ENCODE peak calls at places on chromosomes 4 and X, in four cellular contexts. E is HEK293T, K is K562, L is WTC11. T is an unnamed sample.
A peak's percentile ranks its signal among the peaks of the same experiment; 100 is the strongest.

GRCh38 chrX:105098812-105099211 is 121.7 kb downstream of the TEX13A start:
- DNase-seq in E (no peak), K (no peak), L (no peak), T (peak; percentile 5)

GRCh38 chr4:184349283-184350039 is 124.9 kb downstream of the IRF2 start:
- DNase-seq in E (no peak), K (no peak), L (no peak), T (no peak)

GRCh38 chr4:87114245-87115062 is 106.0 kb downstream of the KLHL8 start:
- DNase-seq in E (no peak), K (no peak), L (peak; percentile 67), T (no peak)

GRCh38 chrX:97563531-97564133 is 679.9 kb downstream of the RPA4 start:
- DNase-seq in E (no peak), K (no peak), L (no peak), T (peak; percentile 9)

GRCh38 chr4:180189639-180190038 is 2053.6 kb upstream of the TENM3 start:
- DNase-seq in E (no peak), K (no peak), L (no peak), T (no peak)

GRCh38 chr4:108527729-108528128 is 92.6 kb upstream of the RPL34 start:
- DNase-seq in E (no peak), K (no peak), L (no peak), T (no peak)

GRCh38 chr4:174318829-174319764 is 35.4 kb downstream of the CEP44 start:
- DNase-seq in E (no peak), K (peak; percentile 31), L (no peak), T (peak; percentile 31)

GRCh38 chr4:174365018-174365587 is 81.4 kb downstream of the CEP44 start:
- DNase-seq in E (peak; percentile 20), K (peak; percentile 19), L (no peak), T (peak; percentile 30)

GRCh38 chrX:11756354-11757318 is 1.4 kb upstream of the MSL3 start:
- DNase-seq in E (no peak), K (no peak), L (no peak), T (no peak)

GRCh38 chr4:128768373-128768996 is 41.0 kb upstream of the JADE1 start:
- DNase-seq in E (no peak), K (no peak), L (no peak), T (no peak)

GRCh38 chrX:12383196-12383595 is 244.9 kb downstream of the FRMPD4 start:
- DNase-seq in E (peak; percentile 36), K (peak; percentile 27), L (peak; percentile 15), T (no peak)

GRCh38 chr4:173403051-173403450 is 4.1 kb upstream of the SCRG1 start:
- DNase-seq in E (no peak), K (no peak), L (no peak), T (no peak)

GRCh38 chrX:133645977-133646750 is 230.9 kb upstream of the GPC4 start:
- DNase-seq in E (no peak), K (no peak), L (no peak), T (no peak)

GRCh38 chr4:173181769-173182374 is 13.3 kb downstream of the GALNT7 start:
- DNase-seq in E (no peak), K (no peak), L (no peak), T (no peak)

GRCh38 chrX:19372170-19373033 is 28.7 kb downstream of the PDHA1 start:
- DNase-seq in E (peak; percentile 77), K (peak; percentile 66), L (peak; percentile 69), T (peak; percentile 32)

GRCh38 chr4:124478518-124478917 is 234.0 kb downstream of the ANKRD50 start:
- DNase-seq in E (no peak), K (no peak), L (no peak), T (no peak)

GRCh38 chrX:103637604-103638338 is 9.0 kb downstream of the TCEAL1 start:
- DNase-seq in E (no peak), K (no peak), L (no peak), T (no peak)

DNA sequence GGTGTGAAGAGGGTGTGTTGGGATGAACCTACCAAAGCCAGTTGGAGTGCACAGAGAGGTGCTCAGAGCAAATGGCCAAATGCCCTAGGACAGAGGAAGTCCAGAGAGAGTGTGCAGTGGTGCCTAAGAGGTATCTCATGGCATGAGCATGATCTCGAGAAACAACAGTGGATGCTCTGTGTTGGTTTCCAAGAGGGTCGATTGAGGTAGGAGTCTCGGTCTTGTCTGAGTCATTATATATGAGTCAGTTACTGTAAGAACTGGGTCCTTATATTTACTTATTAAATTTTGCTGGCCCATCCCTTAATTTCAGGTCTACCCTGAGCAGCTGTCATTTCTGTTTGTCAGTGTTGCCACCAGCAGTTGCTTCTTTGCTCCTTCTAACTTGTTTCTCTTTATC is 86.6 kb upstream of the TMEM150C start:
- DNase-seq in E (no peak), K (no peak), L (no peak), T (no peak)
- TF ChIP-seq ELF4 in E (no peak), K (no peak), L (no peak), T (no peak)

GRCh38 chr4:73477176-73477575 is 4.4 kb upstream of the AFM start:
- DNase-seq in E (no peak), K (no peak), L (no peak), T (no peak)
- TF ChIP-seq ELF4 in E (no peak), K (no peak), L (no peak), T (no peak)

GRCh38 chr4:36323801-36324419 is 42.5 kb downstream of the DTHD1 start:
- DNase-seq in E (no peak), K (no peak), L (no peak), T (no peak)

GRCh38 chr4:36321176-36321575 is 39.8 kb downstream of the DTHD1 start:
- DNase-seq in E (no peak), K (no peak), L (no peak), T (no peak)

GRCh38 chr4:36325499-36325898 is 44.1 kb downstream of the DTHD1 start:
- DNase-seq in E (no peak), K (no peak), L (no peak), T (no peak)

GRCh38 chr4:36324808-36325207 is 43.4 kb downstream of the DTHD1 start:
- DNase-seq in E (no peak), K (no peak), L (no peak), T (no peak)

GRCh38 chr4:36322921-36323354 is 41.5 kb downstream of the DTHD1 start:
- DNase-seq in E (no peak), K (no peak), L (no peak), T (no peak)
- TF ChIP-seq ELF4 in E (no peak), K (no peak), L (no peak), T (no peak)

GRCh38 chrX:67949270-67949669 is 405.4 kb downstream of the AR start:
- DNase-seq in E (no peak), K (no peak), L (no peak), T (no peak)
- TF ChIP-seq ELF4 in E (no peak), K (no peak), L (no peak), T (no peak)

GRCh38 chrX:43679778-43680177 is 23.7 kb downstream of the MAOA start:
- DNase-seq in E (no peak), K (no peak), L (no peak), T (no peak)

GRCh38 chrX:43677993-43678392 is 21.9 kb downstream of the MAOA start:
- DNase-seq in E (no peak), K (no peak), L (no peak), T (no peak)

GRCh38 chrX:43682726-43683125 is 26.6 kb downstream of the MAOA start:
- DNase-seq in E (no peak), K (no peak), L (no peak), T (no peak)

GRCh38 chrX:43679058-43679457 is 23.0 kb downstream of the MAOA start:
- DNase-seq in E (no peak), K (no peak), L (no peak), T (no peak)

GRCh38 chrX:43676960-43677582 is 21.0 kb downstream of the MAOA start:
- DNase-seq in E (peak; percentile 17), K (no peak), L (no peak), T (peak; percentile 77)
- TF ChIP-seq ELF4 in E (no peak), K (no peak), L (no peak), T (no peak)

GRCh38 chr4:25867781-25868180 is 5.0 kb upstream of the SEL1L3 start:
- DNase-seq in E (no peak), K (no peak), L (no peak), T (no peak)
- TF ChIP-seq ELF4 in E (no peak), K (no peak), L (no peak), T (no peak)

DNA sequence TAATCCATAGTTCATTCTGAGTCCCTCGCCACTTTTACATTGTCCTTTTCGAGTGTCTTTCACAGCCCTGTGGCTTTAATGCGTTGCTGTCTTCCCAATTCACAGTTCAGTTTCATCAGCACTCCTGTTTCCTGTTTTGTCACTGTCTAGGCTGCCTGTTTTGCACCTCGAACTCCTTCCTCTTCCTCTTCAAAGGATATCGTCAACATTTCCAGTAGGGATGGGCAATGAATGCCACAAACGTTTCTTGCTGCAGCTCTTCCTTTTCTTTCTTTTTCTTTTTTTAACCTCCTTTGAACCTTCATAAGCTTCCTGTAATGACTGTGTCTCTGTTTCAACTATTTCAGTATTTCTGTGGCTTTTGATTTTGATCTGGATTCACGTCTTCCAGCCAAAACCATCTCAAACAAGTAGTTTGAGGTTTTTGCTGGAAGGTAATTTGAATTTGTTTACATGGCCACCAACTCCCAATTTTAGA is 105.4 kb downstream of the ANXA3 start:
- DNase-seq in E (no peak), K (no peak), L (no peak), T (no peak)
- TF ChIP-seq ELF4 in E (no peak), K (no peak), L (no peak), T (no peak)

DNA sequence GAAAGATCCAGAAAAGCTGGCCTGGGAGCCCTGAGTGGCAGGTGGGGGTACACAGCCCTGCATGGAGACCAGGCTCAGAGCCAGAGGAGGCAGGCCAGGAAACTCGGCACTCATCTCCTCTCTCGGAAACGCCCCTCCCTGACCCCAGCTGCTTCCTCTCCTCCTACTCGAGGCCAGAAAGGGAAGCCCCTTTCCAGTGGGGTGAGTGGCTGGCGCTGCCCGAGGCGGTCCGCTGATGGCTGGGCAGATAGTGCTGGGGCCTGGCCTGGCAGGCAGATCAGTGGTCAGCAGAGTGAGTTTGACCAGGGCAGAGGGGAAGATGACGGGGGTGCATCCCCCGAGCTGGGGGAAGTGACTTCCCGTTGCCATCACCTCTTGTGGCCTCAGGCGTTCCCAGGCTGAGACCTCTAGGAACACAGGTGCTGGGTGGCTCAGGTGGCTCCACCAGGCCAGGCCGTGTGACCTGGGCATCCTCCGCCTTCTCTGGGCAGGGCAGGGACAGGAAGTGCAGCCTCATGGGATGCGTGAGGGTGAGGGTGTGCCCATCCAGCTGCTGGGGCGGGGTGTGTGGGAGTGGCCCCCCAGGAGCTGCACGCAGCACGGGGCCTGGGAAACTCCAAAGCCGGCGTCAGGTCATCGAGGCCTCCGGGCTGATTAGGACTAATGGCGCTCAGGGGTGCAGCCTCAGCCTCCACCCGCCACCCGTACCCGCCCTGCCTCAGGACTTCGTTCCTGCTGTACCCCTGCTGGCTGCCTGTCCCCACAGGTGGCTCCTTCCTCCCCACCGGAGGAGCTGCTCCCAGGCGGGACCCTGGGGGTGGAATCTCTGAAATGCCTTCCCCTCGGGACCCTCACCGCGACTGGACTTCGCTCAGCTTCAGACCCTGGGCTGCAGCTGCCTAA is 5.8 kb downstream of the SH3BP2 start:
- DNase-seq in E (no peak), K (peak; percentile 47), L (no peak), T (no peak)
- TF ChIP-seq ELF4 in E (no peak), K (no peak), L (no peak), T (no peak)

T was measured in HepG2.